ENCODE peak calls at places on chromosomes 13 and 19, in four cellular contexts. E is heart right ventricle, M is astrocyte of the spinal cord, S is fibroblast of lung. W is an unnamed sample.

GRCh38 chr13:77728265-77728966 is 30.9 kb downstream of the SLAIN1 start:
- DNase-seq in S (peak), M (no peak), E (no peak), W (no peak)

GRCh38 chr13:91078093-91078679 is 269.3 kb upstream of the MIR17HG start:
- DNase-seq in M (peak), E (no peak), S (peak), W (no peak)

GRCh38 chr13:38871275-38871674 is 119.4 kb downstream of the STOML3 start:
- DNase-seq in E (no peak), S (no peak), M (no peak), W (no peak)

GRCh38 chr13:113148940-113149503 is 9.4 kb upstream of the PROZ start:
- DNase-seq in M (no peak), E (no peak), S (no peak), W (no peak)

GRCh38 chr19:56900573-56901097 is 60.1 kb upstream of the PEG3 start:
- DNase-seq in M (no peak), E (no peak), S (no peak), W (no peak)

GRCh38 chr19:17289489-17289888 is 7.8 kb downstream of the ANKLE1 start:
- DNase-seq in M (peak), E (peak), S (peak), W (peak)

GRCh38 chr19:44807652-44808462 is 1.0 kb upstream of the BCAM start:
- DNase-seq in E (peak), S (peak), M (peak), W (no peak)

GRCh38 chr13:112103971-112104872 is 37.3 kb downstream of the SOX1 start:
- DNase-seq in S (no peak), E (no peak), M (no peak), W (no peak)

GRCh38 chr13:30463820-30464495 is 1.8 kb downstream of the HMGB1 start:
- DNase-seq in M (peak), E (peak), S (peak), W (peak)

GRCh38 chr13:26653310-26653709 is 95.8 kb downstream of the WASF3 start:
- DNase-seq in E (no peak), S (peak), M (peak), W (no peak)

GRCh38 chr13:90447735-90448103 is 899.8 kb upstream of the MIR17HG start:
- DNase-seq in M (peak), E (no peak), S (peak), W (no peak)

GRCh38 chr13:51502206-51502651 is 49.4 kb upstream of the INTS6 start:
- DNase-seq in M (no peak), E (no peak), S (peak), W (no peak)

GRCh38 chr13:43878897-43879322 is 630 bp downstream of the CCDC122 start:
- DNase-seq in M (peak), E (peak), S (peak), W (peak)

GRCh38 chr19:7263066-7263465 is 31.1 kb downstream of the INSR start:
- DNase-seq in E (no peak), M (no peak), S (no peak), W (no peak)

GRCh38 chr19:34500656-34501120 is 19.1 kb downstream of the WTIP start:
- DNase-seq in M (no peak), E (no peak), S (no peak), W (peak)

GRCh38 chr13:73077867-73078266 is 19.1 kb downstream of the KLF5 start:
- DNase-seq in E (no peak), S (no peak), M (no peak), W (no peak)

GRCh38 chr19:56114051-56114694 is 6.9 kb downstream of the ZNF787 start:
- DNase-seq in S (no peak), E (no peak), M (no peak), W (no peak)

GRCh38 chr19:39941615-39942507 is 7.4 kb upstream of the FCGBP start:
- DNase-seq in S (peak), M (peak), E (no peak), W (no peak)

GRCh38 chr19:55289117-55289796 is 5.5 kb downstream of the BRSK1 start:
- DNase-seq in E (no peak), M (no peak), S (no peak), W (no peak)

GRCh38 chr19:11018179-11018578 is 57.3 kb downstream of the SMARCA4 start:
- DNase-seq in E (no peak), S (peak), M (no peak), W (no peak)

GRCh38 chr13:111219306-111219705 is 101.1 kb upstream of the TEX29 start:
- DNase-seq in S (peak), E (no peak), M (peak), W (peak)

GRCh38 chr13:90846956-90847355 is 500.5 kb upstream of the MIR17HG start:
- DNase-seq in S (no peak), E (no peak), M (no peak), W (no peak)

GRCh38 chr19:8320564-8321066 is 560 bp downstream of the NDUFA7 start:
- DNase-seq in M (no peak), E (no peak), S (no peak), W (no peak)

GRCh38 chr19:28652790-28653189 is 560.2 kb downstream of the UQCRFS1 start:
- DNase-seq in S (no peak), M (no peak), E (no peak), W (no peak)

GRCh38 chr13:112441226-112441625 is 65.1 kb downstream of the SPACA7 start:
- DNase-seq in S (no peak), E (no peak), M (no peak), W (no peak)

GRCh38 chr13:109771926-109772325 is 14.5 kb downstream of the IRS2 start:
- DNase-seq in M (no peak), S (no peak), E (no peak), W (no peak)

GRCh38 chr13:110280996-110281688 is 25.8 kb downstream of the COL4A1 start:
- DNase-seq in M (no peak), S (no peak), E (no peak), W (peak)

GRCh38 chr13:29749401-29750177 is 100.8 kb downstream of the UBL3 start:
- DNase-seq in E (no peak), S (peak), M (peak), W (no peak)

DNA sequence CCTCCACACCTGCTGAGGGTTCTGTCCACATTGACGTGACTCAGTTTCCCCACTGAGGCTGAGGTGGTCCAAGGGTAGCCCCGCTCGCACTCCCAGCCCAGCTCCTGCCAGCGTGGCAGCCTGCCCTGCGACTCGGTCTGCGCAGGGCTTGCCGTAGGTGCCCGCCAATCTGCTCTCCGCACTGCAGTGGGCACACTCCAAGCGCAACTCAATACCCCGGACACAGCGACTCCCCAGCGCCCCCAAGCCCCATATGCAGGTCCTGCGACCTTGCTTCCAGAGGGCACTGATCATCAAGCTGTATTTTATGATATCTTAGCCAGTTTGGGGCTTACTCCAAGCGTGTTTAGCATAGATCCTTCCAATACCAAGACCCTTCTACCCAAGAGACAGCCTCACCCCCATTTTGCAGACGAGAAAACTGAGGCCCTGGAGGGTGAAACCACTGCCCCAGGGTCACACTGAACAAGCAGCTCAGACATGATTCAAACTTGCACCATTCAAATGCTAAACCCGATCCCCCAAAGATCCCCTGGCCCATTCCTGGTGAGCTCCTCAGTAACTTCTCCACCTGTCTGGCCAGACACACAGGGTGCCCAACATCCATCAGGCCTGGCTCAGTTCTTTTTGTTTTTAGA is 13.5 kb downstream of the PTPRS start:
- DNase-seq in M (no peak), E (no peak), S (no peak), W (no peak)
- H3K4me3 ChIP-seq in M (no peak), E (no peak), S (no peak), W (no peak)

DNA sequence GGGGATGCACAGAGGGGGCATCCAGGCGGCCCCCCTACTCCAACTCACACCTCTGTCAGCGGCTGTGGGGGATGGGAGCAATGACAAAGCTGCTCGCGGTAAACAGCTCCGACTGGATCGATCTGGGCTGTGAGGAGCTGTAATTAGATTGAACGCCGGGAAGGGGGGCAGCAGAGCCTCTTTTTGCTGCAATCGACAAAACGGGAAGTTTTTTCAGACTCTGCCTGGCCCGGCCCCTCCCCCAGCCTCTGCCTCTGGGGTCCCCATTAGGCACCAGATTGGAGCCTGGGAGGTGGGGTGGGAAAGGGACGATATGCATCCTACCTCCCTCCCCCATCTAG is 16.3 kb downstream of the ONECUT3 start:
- DNase-seq in M (no peak), S (no peak), E (no peak), W (no peak)
- H3K4me3 ChIP-seq in M (no peak), S (no peak), E (no peak), W (no peak)

DNA sequence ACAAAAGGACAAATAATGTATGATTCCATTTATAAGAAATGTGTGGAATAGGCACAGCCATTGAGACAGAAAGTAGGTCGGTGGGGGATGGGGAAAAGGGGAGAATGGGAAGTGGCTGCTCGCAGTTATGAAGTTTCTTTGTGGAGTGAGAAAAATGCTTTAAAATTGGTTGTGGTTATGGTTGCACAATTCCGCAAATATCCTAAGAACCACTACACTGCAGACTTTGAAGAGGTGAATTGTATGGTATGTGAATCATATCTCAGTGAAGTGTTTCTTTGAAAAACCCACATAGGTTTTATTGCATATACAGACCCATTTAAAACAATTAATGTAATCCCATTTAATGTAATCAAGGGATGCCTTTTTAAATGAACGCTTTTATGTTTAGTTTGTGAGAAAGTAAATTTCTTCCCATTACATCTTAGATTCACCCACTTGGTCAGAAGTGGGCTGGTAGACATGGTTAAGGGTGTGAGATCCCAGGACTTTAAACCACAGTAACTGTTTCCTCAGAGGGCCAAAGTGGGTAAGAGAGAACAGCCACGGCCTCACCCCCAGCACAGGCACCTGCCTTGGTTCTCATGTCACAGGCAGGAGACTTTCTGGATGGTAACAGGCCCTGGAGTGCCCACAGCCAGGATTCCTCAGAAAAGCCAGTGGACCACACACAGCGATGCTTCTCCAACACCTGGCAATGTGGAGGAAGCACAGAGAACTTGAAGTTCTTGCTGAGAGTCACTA is 119.3 kb upstream of the GJB6 start:
- DNase-seq in E (no peak), M (peak), S (peak), W (no peak)
- H3K4me3 ChIP-seq in E (no peak), M (no peak), S (no peak), W (no peak)

GRCh38 chr19:38267780-38268430 is 3.5 kb downstream of the SPINT2 start:
- DNase-seq in E (no peak), S (no peak), M (no peak), W (no peak)
- H3K4me3 ChIP-seq in E (no peak), S (no peak), M (no peak), W (no peak)

GRCh38 chr19:41085748-41086415 is 2.4 kb upstream of the CYP2A13 start:
- DNase-seq in M (no peak), E (no peak), S (no peak), W (no peak)

GRCh38 chr19:41088151-41088550 is at the start of gene CYP2A13:
- DNase-seq in S (no peak), E (no peak), M (no peak), W (no peak)

GRCh38 chr19:41095703-41096102 is 7.5 kb downstream of the CYP2A13 start:
- DNase-seq in E (no peak), S (no peak), M (no peak), W (no peak)

DNA sequence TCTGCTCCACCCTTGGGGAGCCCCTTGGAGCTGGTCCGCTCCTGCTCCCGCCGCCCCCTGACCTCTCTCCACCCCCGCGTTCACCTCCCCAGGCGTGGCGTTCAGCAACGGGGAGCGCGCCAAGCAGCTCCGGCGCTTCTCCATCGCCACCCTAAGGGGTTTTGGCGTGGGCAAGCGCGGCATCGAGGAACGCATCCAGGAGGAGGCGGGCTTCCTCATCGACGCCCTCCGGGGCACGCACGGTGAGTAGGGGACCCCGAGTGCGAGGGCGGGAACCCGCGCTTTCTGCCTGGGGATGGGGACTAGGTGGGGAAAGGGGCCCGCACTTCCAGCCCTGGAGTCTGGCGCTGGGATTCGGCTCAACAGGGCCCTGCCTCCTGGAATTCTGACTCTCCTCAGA is 1.7 kb downstream of the CYP2A13 start:
- DNase-seq in M (no peak), E (no peak), S (no peak), W (no peak)
- H3K4me3 ChIP-seq in M (no peak), E (no peak), S (no peak), W (no peak)

GRCh38 chr13:95530178-95530577 is 22.3 kb upstream of the CLDN10 start:
- DNase-seq in S (peak), M (peak), E (no peak), W (no peak)

GRCh38 chr13:95527955-95528354 is 24.6 kb upstream of the CLDN10 start:
- DNase-seq in E (no peak), S (no peak), M (no peak), W (no peak)

GRCh38 chr13:95535243-95535642 is 17.3 kb upstream of the CLDN10 start:
- DNase-seq in S (peak), M (peak), E (no peak), W (no peak)

GRCh38 chr13:95536629-95537241 is 15.8 kb upstream of the CLDN10 start:
- DNase-seq in S (no peak), E (no peak), M (peak), W (no peak)

GRCh38 chr13:95533545-95534135 is 18.9 kb upstream of the CLDN10 start:
- DNase-seq in S (no peak), M (no peak), E (no peak), W (no peak)
- H3K4me3 ChIP-seq in S (no peak), M (no peak), E (no peak), W (no peak)

DNA sequence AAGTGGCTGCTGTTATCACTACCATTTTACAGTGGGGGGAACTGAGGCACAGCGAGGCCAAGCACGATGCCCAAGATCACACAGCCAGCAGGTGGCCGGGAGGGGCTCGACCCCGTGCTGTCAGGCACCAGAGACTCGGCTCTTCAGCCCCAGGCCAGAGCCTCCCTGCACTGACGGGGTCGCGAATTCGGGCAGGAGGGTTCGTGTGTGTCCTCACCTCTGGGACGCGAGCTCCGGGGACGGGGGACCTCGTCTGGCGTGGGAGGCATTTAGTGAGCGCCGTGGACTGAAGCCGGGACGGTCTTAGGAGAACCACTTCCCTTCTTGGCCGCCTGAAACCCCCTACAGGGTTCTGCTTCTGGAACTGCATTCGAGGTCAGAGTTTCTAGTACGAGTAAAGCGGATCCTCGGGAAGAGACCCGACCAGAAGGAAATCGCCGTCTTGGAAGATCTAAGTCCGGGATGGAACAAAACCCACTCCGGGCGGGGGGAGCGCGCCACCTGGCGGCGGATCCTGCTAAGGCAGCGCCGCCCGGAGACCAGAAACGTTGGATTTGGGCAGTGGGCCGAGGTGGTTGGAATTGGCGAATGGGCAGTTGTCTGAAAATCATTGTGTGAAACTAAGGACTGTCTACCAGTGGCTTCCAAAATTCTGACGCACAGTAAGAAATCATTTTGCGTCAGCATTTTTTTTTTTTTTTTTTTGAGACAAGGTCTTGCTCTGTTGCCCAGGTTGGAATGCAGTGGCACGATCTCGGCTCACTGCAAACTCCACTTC is 21.2 kb downstream of the ZNF114 start:
- DNase-seq in E (peak), S (peak), M (peak), W (peak)
- H3K4me3 ChIP-seq in E (peak), S (peak), M (peak), W (peak)

GRCh38 chr19:45996933-45997332 is 1.7 kb downstream of the CCDC61 start:
- DNase-seq in S (no peak), M (no peak), E (no peak), W (no peak)

GRCh38 chr19:46002678-46003275 is 7.5 kb downstream of the CCDC61 start:
- DNase-seq in M (no peak), E (no peak), S (no peak), W (no peak)

GRCh38 chr19:45998834-45999233 is 3.6 kb downstream of the CCDC61 start:
- DNase-seq in M (no peak), S (no peak), E (no peak), W (no peak)

GRCh38 chr19:46000497-46001246 is 5.4 kb downstream of the CCDC61 start:
- DNase-seq in M (no peak), S (no peak), E (peak), W (peak)

GRCh38 chr19:45999653-46000121 is 4.4 kb downstream of the CCDC61 start:
- DNase-seq in S (peak), M (no peak), E (no peak), W (no peak)
- H3K4me3 ChIP-seq in S (no peak), M (peak), E (no peak), W (no peak)

GRCh38 chr19:29945433-29945832 is 3.4 kb downstream of the URI1 start:
- DNase-seq in E (no peak), S (no peak), M (no peak), W (no peak)

GRCh38 chr19:29943615-29944014 is 1.6 kb downstream of the URI1 start:
- DNase-seq in S (no peak), E (no peak), M (no peak), W (no peak)

GRCh38 chr19:29942404-29943261 is 594 bp downstream of the URI1 start:
- DNase-seq in E (peak), S (peak), M (peak), W (peak)

GRCh38 chr19:29945017-29945416 is 3.0 kb downstream of the URI1 start:
- DNase-seq in M (no peak), E (no peak), S (no peak), W (no peak)

GRCh38 chr19:29944415-29945012 is 2.5 kb downstream of the URI1 start:
- DNase-seq in M (no peak), S (no peak), E (no peak), W (no peak)
- H3K4me3 ChIP-seq in M (no peak), S (no peak), E (no peak), W (no peak)